ENCODE peak calls at places on chromosome 16, in ten cellular contexts. G is brain microvascular endothelial cell, S is fibroblast of mammary gland, T is AG04449, H is AG09309, I is pancreas, O is tibial artery, W is lower lobe of right lung, X is stomach, A is heart right ventricle. V is an unnamed sample.

GRCh38 chr16:29668267-29668666 is 5.2 kb downstream of the SPN start:
- DNase-seq in W (no peak), T (no peak), S (no peak), A (no peak), H (no peak), G (no peak), O (no peak), X (no peak), I (no peak), V (no peak)

GRCh38 chr16:29849505-29849904 is 13.5 kb downstream of the CDIPT start:
- DNase-seq in G (no peak), I (no peak), O (no peak), W (no peak), S (no peak), X (no peak), H (no peak), A (no peak), T (no peak), V (no peak)

GRCh38 chr16:6019490-6019991 is 921.9 kb upstream of the EEF2KMT start:
- DNase-seq in T (no peak), G (no peak), S (no peak), O (no peak), X (no peak), H (no peak), W (no peak), I (no peak), A (no peak), V (no peak)

GRCh38 chr16:53530741-53531140 is 27.7 kb upstream of the AKTIP start:
- DNase-seq in I (no peak), G (no peak), T (no peak), S (no peak), A (no peak), X (no peak), W (no peak), H (no peak), O (no peak), V (no peak)

GRCh38 chr16:61374071-61374470 is 662.2 kb downstream of the CDH8 start:
- DNase-seq in T (no peak), W (no peak), A (no peak), I (no peak), S (no peak), X (no peak), O (no peak), G (no peak), H (no peak), V (no peak)

GRCh38 chr16:84788968-84789371 is 30.8 kb upstream of the CRISPLD2 start:
- DNase-seq in G (no peak), A (no peak), O (no peak), T (no peak), X (no peak), H (peak), S (peak), I (no peak), W (no peak), V (peak)

GRCh38 chr16:88542231-88542630 is 28.0 kb upstream of the ZC3H18 start:
- DNase-seq in X (no peak), H (no peak), T (no peak), A (no peak), O (no peak), W (no peak), I (peak), G (no peak), S (no peak), V (no peak)

GRCh38 chr16:88591577-88592021 is 21.4 kb downstream of the ZC3H18 start:
- DNase-seq in A (peak), O (peak), W (no peak), I (no peak), H (no peak), S (peak), G (no peak), X (no peak), T (no peak), V (no peak)

GRCh38 chr16:4330277-4330882 is 14.5 kb downstream of the GLIS2 start:
- DNase-seq in G (no peak), T (no peak), W (peak), I (peak), A (peak), X (peak), S (peak), O (peak), H (no peak), V (no peak)

GRCh38 chr16:22291860-22292692 is 5.1 kb upstream of the POLR3E start:
- DNase-seq in W (no peak), T (no peak), A (no peak), S (peak), O (no peak), I (no peak), X (no peak), G (no peak), H (no peak), V (no peak)

GRCh38 chr16:66511615-66512500 is 38.1 kb downstream of the TK2 start:
- DNase-seq in A (no peak), H (no peak), S (peak), T (no peak), I (no peak), O (peak), X (peak), W (no peak), G (peak), V (peak)

GRCh38 chr16:21523411-21524067 is 75.8 kb upstream of the METTL9 start:
- DNase-seq in X (no peak), T (no peak), H (no peak), A (no peak), I (no peak), O (no peak), G (no peak), W (peak), S (no peak), V (no peak)

GRCh38 chr16:84724619-84725307 is 25.0 kb downstream of the USP10 start:
- DNase-seq in I (no peak), W (no peak), S (peak), X (no peak), G (no peak), T (no peak), O (no peak), A (no peak), H (no peak), V (peak)

GRCh38 chr16:1543085-1543896 is 9.8 kb downstream of the TMEM204 start:
- DNase-seq in I (peak), G (peak), S (peak), A (peak), H (peak), O (peak), X (peak), W (peak), T (no peak), V (peak)
- H3K4me3 ChIP-seq in I (no peak), G (no peak), S (no peak), A (no peak), H (no peak), O (no peak), X (no peak), W (peak), T (no peak), V (no peak)

GRCh38 chr16:79598341-79599181 is 2.0 kb downstream of the MAF start:
- DNase-seq in T (no peak), X (peak), H (no peak), O (peak), A (peak), W (peak), S (peak), G (peak), I (peak), V (no peak)
- TF ChIP-seq CTCF in T (no peak), X (peak), H (no peak), O (no peak), A (no peak), W (peak), S (no peak), G (peak), I (no peak), V (no peak)

GRCh38 chr16:1183235-1183907 is 30.5 kb downstream of the CACNA1H start:
- DNase-seq in T (no peak), I (no peak), O (peak), A (peak), X (no peak), W (no peak), G (peak), H (no peak), S (peak), V (no peak)
- H3K4me3 ChIP-seq in T (no peak), I (no peak), O (peak), A (no peak), X (peak), W (peak), G (peak), H (no peak), S (no peak), V (no peak)

GRCh38 chr16:46687486-46687885 is 1.5 kb downstream of the VPS35 start:
- DNase-seq in T (no peak), I (no peak), G (no peak), H (no peak), S (no peak), A (no peak), W (no peak), O (no peak), X (no peak), V (no peak)
- TF ChIP-seq CTCF in T (no peak), I (no peak), G (no peak), H (no peak), S (no peak), A (no peak), W (no peak), O (no peak), X (no peak), V (no peak)

GRCh38 chr16:3187798-3188674 is at the start of gene OR1F1:
- DNase-seq in A (no peak), W (no peak), S (peak), H (no peak), T (peak), O (no peak), I (no peak), X (no peak), G (peak), V (peak)
- H3K4me3 ChIP-seq in A (peak), W (peak), S (peak), H (peak), T (peak), O (peak), I (peak), X (peak), G (peak), V (peak)

GRCh38 chr16:8899709-8900317 is 17.7 kb downstream of the LITAFD start:
- DNase-seq in H (no peak), I (no peak), X (no peak), T (no peak), O (no peak), S (no peak), A (no peak), W (peak), G (no peak), V (no peak)

GRCh38 chr16:8894736-8895334 is 12.7 kb downstream of the LITAFD start:
- DNase-seq in O (peak), S (no peak), H (no peak), A (no peak), G (no peak), I (no peak), T (no peak), X (no peak), W (peak), V (no peak)

GRCh38 chr16:8901318-8901861 is 19.2 kb downstream of the LITAFD start:
- DNase-seq in T (no peak), W (no peak), O (no peak), I (no peak), H (no peak), X (no peak), G (no peak), A (no peak), S (no peak), V (no peak)

GRCh38 chr16:8900343-8900742 is 18.2 kb downstream of the LITAFD start:
- DNase-seq in H (no peak), T (no peak), A (no peak), X (no peak), I (no peak), G (no peak), S (no peak), W (no peak), O (no peak), V (no peak)

DNA sequence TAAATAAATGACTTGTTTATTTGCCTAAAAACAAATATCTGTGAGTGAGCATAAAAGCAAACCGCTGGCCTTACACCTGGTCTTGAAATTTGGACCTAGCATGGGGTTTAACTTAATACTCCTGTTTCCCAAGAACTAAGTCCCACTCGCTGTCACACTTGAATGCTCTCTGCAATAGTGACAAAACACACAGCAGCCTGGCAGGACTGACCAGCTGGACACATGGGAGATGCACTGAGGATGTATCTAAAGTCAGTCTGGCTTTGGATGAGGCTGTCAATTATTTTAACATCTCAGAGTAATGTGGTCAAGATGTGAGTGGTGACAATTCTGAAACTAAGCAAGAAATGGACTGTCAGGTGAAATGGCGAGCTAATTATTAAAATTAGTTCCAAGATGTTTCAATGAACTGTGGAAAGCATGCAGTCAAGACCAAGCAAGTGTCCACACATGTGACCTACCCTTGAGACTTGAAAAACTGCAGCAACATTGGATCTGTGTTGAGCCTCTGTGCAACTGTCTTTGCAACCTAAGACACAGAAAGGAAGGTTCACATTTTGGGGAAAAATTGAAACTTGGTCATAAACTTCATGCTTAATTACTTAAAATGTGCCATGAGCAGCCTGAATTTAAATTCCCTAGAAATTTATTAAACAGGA is 16.6 kb downstream of the LITAFD start:
- DNase-seq in A (no peak), O (no peak), I (no peak), G (no peak), T (no peak), X (no peak), W (no peak), H (no peak), S (no peak), V (no peak)
- TF ChIP-seq CTCF in A (no peak), O (no peak), I (no peak), G (no peak), T (no peak), X (no peak), W (no peak), H (no peak), S (no peak), V (no peak)

GRCh38 chr16:11683140-11683539 is 14.9 kb downstream of the SNN start:
- DNase-seq in O (no peak), I (no peak), W (no peak), S (no peak), T (no peak), A (no peak), H (no peak), G (no peak), X (no peak), V (no peak)
- H3K4me3 ChIP-seq in O (no peak), I (no peak), W (no peak), S (no peak), T (no peak), A (no peak), H (no peak), G (no peak), X (no peak), V (no peak)

GRCh38 chr16:25443994-25444393 is 186.3 kb upstream of the ZKSCAN2 start:
- DNase-seq in G (no peak), S (no peak), A (no peak), I (no peak), X (no peak), W (no peak), T (no peak), O (no peak), H (no peak), V (no peak)
- TF ChIP-seq CTCF in G (no peak), S (no peak), A (no peak), I (no peak), X (no peak), W (no peak), T (no peak), O (no peak), H (no peak), V (no peak)

V was measured in HFF-Myc.